ENCODE peak calls at places on chromosomes 4 and X, in four cellular contexts. V, C, W and J are unnamed samples.

GRCh38 chr4:150725957-150726523 is 144.1 kb downstream of the MAB21L2 start:
- DNase-seq in C (no peak), W (no peak), V (no peak), J (no peak)

GRCh38 chr4:11480683-11481082 is 52.0 kb upstream of the HS3ST1 start:
- DNase-seq in W (no peak), V (no peak), C (no peak), J (no peak)

GRCh38 chr4:23718435-23718834 is 171.4 kb downstream of the PPARGC1A start:
- DNase-seq in W (no peak), V (no peak), C (no peak), J (no peak)

GRCh38 chr4:169253904-169254303 is 16.9 kb downstream of the SH3RF1 start:
- DNase-seq in C (no peak), W (no peak), V (no peak), J (no peak)

GRCh38 chrX:115535844-115536243 is 25.1 kb upstream of the PLS3 start:
- DNase-seq in W (no peak), C (no peak), V (no peak), J (no peak)

GRCh38 chrX:48083212-48083611 is 11.8 kb upstream of the ZNF630 start:
- DNase-seq in W (peak; percentile 52), C (no peak), V (peak; percentile 30), J (no peak)

GRCh38 chr4:169345207-169345788 is 74.5 kb upstream of the SH3RF1 start:
- DNase-seq in V (no peak), W (no peak), C (no peak), J (no peak)

GRCh38 chr4:1794809-1795303 is 1.8 kb downstream of the FGFR3 start:
- DNase-seq in V (no peak), W (peak; percentile 21), C (no peak), J (no peak)

GRCh38 chr4:161249779-161250440 is 913.9 kb downstream of the FSTL5 start:
- DNase-seq in C (no peak), V (no peak), W (no peak), J (no peak)

GRCh38 chr4:153573881-153574807 is 108.0 kb downstream of the TMEM131L start:
- DNase-seq in C (peak; percentile 65), W (no peak), V (peak; percentile 40), J (no peak)

GRCh38 chrX:139049455-139049854 is 337.9 kb upstream of the FGF13 start:
- DNase-seq in V (no peak), W (no peak), C (no peak), J (no peak)

GRCh38 chr4:26204911-26205368 is 115.9 kb upstream of the RBPJ start:
- DNase-seq in C (no peak), V (peak; percentile 11), W (no peak), J (no peak)

GRCh38 chr4:38993683-38994082 is 38.5 kb downstream of the TMEM156 start:
- DNase-seq in C (no peak), V (no peak), W (peak; percentile 23), J (no peak)

GRCh38 chr4:169260217-169260866 is 10.4 kb downstream of the SH3RF1 start:
- DNase-seq in V (no peak), C (no peak), W (no peak), J (no peak)

GRCh38 chr4:17997129-17997528 is 24.4 kb downstream of the LCORL start:
- DNase-seq in V (no peak), W (no peak), C (no peak), J (no peak)

GRCh38 chr4:81605278-81605677 is 133.6 kb upstream of the RASGEF1B start:
- DNase-seq in W (no peak), V (no peak), C (no peak), J (no peak)

GRCh38 chr4:10200869-10201268 is 84.3 kb upstream of the WDR1 start:
- DNase-seq in W (peak; percentile 74), C (no peak), V (no peak), J (no peak)

GRCh38 chrX:69070949-69071650 is 94.2 kb downstream of the PJA1 start:
- DNase-seq in W (no peak), V (no peak), C (no peak), J (no peak)

GRCh38 chr4:168621806-168622589 is 125.1 kb downstream of the PALLD start:
- DNase-seq in C (no peak), W (no peak), V (no peak), J (no peak)

GRCh38 chr4:112853662-112854256 is 195.7 kb upstream of the ANK2 start:
- DNase-seq in V (no peak), C (no peak), W (no peak), J (no peak)

GRCh38 chr4:101367201-101367600 is 19.9 kb upstream of the PPP3CA start:
- DNase-seq in V (no peak), C (no peak), W (no peak), J (no peak)

GRCh38 chr4:123929565-123929964 is 533.0 kb downstream of the SPRY1 start:
- DNase-seq in W (no peak), V (no peak), C (no peak), J (no peak)

GRCh38 chr4:169663894-169664293 is 43.5 kb downstream of the CLCN3 start:
- DNase-seq in V (no peak), W (no peak), C (no peak), J (no peak)

GRCh38 chr4:34261799-34262314 is 1982.5 kb downstream of the ARAP2 start:
- DNase-seq in V (no peak), C (no peak), W (no peak), J (no peak)

GRCh38 chrX:80223922-80224579 is 196.2 kb upstream of the TENT5D start:
- DNase-seq in C (no peak), V (no peak), W (no peak), J (no peak)

GRCh38 chrX:103629295-103630170 is 758 bp downstream of the TCEAL1 start:
- DNase-seq in C (peak; percentile 42), W (peak; percentile 34), V (peak; percentile 56), J (peak; percentile 81)

GRCh38 chrX:51408462-51408861 is 75.8 kb downstream of the NUDT10 start:
- DNase-seq in C (no peak), V (no peak), W (no peak), J (no peak)

GRCh38 chr4:122584517-122584916 is 36.3 kb downstream of the IL21 start:
- DNase-seq in V (no peak), C (no peak), W (no peak), J (no peak)

GRCh38 chr4:154807042-154807630 is 26.1 kb downstream of the RBM46 start:
- DNase-seq in V (peak; percentile 20), C (peak; percentile 57), W (peak; percentile 15), J (no peak)

GRCh38 chrX:53239474-53239873 is 14.5 kb upstream of the KDM5C start:
- DNase-seq in C (no peak), W (peak; percentile 41), V (no peak), J (no peak)

GRCh38 chr4:152500798-152501434 is 35.0 kb downstream of the FBXW7 start:
- DNase-seq in C (peak; percentile 62), W (peak; percentile 58), V (peak; percentile 50), J (no peak)